ENCODE peak calls at places on chromosome 3, in four cellular contexts. One of them, this sample, is unnamed.

GRCh38 chr3:54283470-54283869 is 161.1 kb downstream of the CACNA2D3 start:
- DNase-seq in tibial nerve: no peak
- DNase-seq in AG09309: no peak
- DNase-seq in A549: no peak
- DNase-seq in this sample: no peak

GRCh38 chr3:193714523-193715137 is 121.6 kb downstream of the OPA1 start:
- DNase-seq in tibial nerve: no peak
- DNase-seq in AG09309: no peak
- DNase-seq in A549: no peak
- DNase-seq in this sample: no peak

GRCh38 chr3:158434412-158435038 is 136.5 kb upstream of the MLF1 start:
- DNase-seq in tibial nerve: peak
- DNase-seq in AG09309: peak
- DNase-seq in A549: peak
- DNase-seq in this sample: peak

GRCh38 chr3:187085021-187085666 is 54.2 kb downstream of the RPL39L start:
- DNase-seq in tibial nerve: no peak
- DNase-seq in AG09309: no peak
- DNase-seq in A549: no peak
- DNase-seq in this sample: no peak

GRCh38 chr3:20111836-20112235 is 71.6 kb downstream of the KAT2B start:
- DNase-seq in tibial nerve: no peak
- DNase-seq in AG09309: no peak
- DNase-seq in A549: peak
- DNase-seq in this sample: no peak

GRCh38 chr3:143298886-143299535 is 179.4 kb downstream of the CHST2 start:
- DNase-seq in tibial nerve: no peak
- DNase-seq in AG09309: no peak
- DNase-seq in A549: no peak
- DNase-seq in this sample: no peak

GRCh38 chr3:194323785-194324735 is 27.1 kb downstream of the CPN2 start:
- DNase-seq in tibial nerve: no peak
- DNase-seq in AG09309: no peak
- DNase-seq in A549: peak
- DNase-seq in this sample: no peak

GRCh38 chr3:111244760-111245159 is 173.1 kb downstream of the NECTIN3 start:
- DNase-seq in tibial nerve: no peak
- DNase-seq in AG09309: peak
- DNase-seq in A549: no peak
- DNase-seq in this sample: no peak

DNA sequence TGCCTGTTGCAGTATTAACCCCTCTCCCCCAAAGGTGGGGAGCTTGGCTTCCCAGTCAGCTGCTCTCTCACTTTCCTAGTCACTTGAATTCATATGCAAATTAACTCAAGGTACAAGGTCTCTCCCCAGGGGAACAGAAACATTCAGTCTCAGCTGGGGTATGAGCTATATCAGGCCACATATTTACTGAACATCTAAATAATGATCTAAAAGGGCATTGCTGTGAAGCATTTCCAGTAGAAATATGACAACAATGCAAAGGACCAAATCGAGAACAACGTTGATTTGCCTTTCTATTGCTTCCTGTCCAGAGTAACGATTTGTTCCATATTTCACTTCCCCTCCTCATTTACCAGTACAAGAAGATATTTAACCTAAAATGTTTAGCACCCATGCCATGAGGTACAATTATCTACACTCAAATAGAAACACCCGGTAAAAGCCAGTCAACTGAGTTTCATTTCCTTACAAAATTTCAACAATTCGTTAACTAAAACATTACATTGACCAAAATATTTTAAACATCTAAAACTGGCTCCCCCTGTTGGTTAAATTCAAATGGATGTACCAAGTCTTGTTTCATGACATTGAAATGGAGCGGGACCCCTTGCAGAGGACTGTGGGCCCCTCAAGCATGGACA is 36.5 kb upstream of the KLHL6 start:
- DNase-seq in tibial nerve: no peak
- DNase-seq in AG09309: no peak
- DNase-seq in A549: no peak
- DNase-seq in this sample: no peak
- TF ChIP-seq CTCF in tibial nerve: no peak
- TF ChIP-seq CTCF in AG09309: peak
- TF ChIP-seq CTCF in A549: no peak
- TF ChIP-seq CTCF in this sample: peak

DNA sequence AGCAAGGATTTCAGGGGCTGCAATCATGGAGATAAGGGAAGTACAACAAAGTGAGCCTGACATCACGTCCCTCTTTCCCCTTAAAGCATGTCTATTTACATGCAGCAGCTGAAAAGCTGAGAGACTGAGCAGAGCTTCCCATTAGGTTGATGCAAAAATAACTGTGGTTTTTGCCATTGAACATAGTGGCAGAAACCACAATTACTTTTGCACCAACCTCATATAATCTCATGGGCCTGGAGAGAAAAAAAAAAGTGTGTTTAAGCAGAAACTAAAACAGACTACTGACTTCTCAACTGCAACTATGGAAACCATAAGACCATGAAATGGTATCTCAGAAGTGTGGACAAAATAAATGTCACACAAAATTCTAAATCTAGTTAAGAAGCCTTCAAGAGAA is 48.2 kb downstream of the CCDC12 start:
- DNase-seq in tibial nerve: no peak
- DNase-seq in AG09309: no peak
- DNase-seq in A549: no peak
- DNase-seq in this sample: no peak
- H3K4me3 ChIP-seq in tibial nerve: no peak
- H3K4me3 ChIP-seq in AG09309: no peak
- H3K4me3 ChIP-seq in A549: no peak
- H3K4me3 ChIP-seq in this sample: no peak

GRCh38 chr3:150300376-150300775 is 107.7 kb upstream of the TSC22D2 start:
- DNase-seq in tibial nerve: no peak
- DNase-seq in AG09309: no peak
- DNase-seq in A549: no peak
- DNase-seq in this sample: no peak

GRCh38 chr3:150302246-150302645 is 105.9 kb upstream of the TSC22D2 start:
- DNase-seq in tibial nerve: no peak
- DNase-seq in AG09309: no peak
- DNase-seq in A549: no peak
- DNase-seq in this sample: no peak

GRCh38 chr3:150307862-150308261 is 100.2 kb upstream of the TSC22D2 start:
- DNase-seq in tibial nerve: no peak
- DNase-seq in AG09309: no peak
- DNase-seq in A549: no peak
- DNase-seq in this sample: no peak

GRCh38 chr3:150300847-150301517 is 107.1 kb upstream of the TSC22D2 start:
- DNase-seq in tibial nerve: no peak
- DNase-seq in AG09309: no peak
- DNase-seq in A549: no peak
- DNase-seq in this sample: no peak

DNA sequence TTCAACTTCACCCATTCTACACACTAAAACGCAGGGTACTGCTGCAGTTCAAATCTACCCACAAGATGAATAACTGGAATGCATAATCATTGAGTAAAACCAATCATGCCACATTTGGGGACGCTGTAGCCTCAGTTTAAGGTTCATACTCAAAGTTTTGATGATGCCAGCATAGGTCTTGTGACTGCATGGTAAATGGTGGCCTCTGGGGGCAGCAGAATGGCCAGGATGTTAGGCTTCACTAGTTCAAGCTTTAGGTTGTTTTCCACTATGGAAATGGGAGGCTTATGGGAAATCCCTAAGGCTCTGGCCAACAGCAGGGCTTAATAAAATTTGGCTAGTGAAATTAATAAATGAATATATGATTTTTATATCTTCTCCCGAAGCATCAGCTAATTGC is 104.3 kb upstream of the TSC22D2 start:
- DNase-seq in tibial nerve: no peak
- DNase-seq in AG09309: no peak
- DNase-seq in A549: peak
- DNase-seq in this sample: no peak
- TF ChIP-seq CTCF in tibial nerve: peak
- TF ChIP-seq CTCF in AG09309: peak
- TF ChIP-seq CTCF in A549: peak
- TF ChIP-seq CTCF in this sample: peak

GRCh38 chr3:52771702-52772101 is 962 bp upstream of the NEK4 start:
- DNase-seq in tibial nerve: no peak
- DNase-seq in AG09309: no peak
- DNase-seq in A549: no peak
- DNase-seq in this sample: no peak
- H3K4me3 ChIP-seq in tibial nerve: no peak
- H3K4me3 ChIP-seq in AG09309: no peak
- H3K4me3 ChIP-seq in A549: peak
- H3K4me3 ChIP-seq in this sample: peak

DNA sequence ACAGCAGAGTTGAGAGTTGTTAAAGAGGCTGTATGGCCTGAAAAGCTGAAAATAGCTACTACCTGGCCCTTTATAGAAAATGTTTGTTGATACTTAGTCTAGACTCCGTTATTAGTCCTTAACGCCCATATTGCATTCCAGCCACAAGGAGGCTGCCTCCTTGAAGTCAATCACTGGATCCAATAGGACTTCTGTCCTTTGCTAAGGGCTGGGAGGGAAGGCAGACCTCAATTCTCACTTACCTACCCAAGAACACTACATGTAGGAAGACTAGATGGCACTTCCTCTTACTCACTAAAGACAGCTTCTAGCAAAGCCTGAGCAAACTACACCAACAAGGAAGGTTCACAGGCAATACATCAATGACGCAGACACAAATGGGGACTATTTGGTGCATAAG is 139.5 kb upstream of the HACD2 start:
- DNase-seq in tibial nerve: no peak
- DNase-seq in AG09309: no peak
- DNase-seq in A549: no peak
- DNase-seq in this sample: no peak
- TF ChIP-seq CTCF in tibial nerve: no peak
- TF ChIP-seq CTCF in AG09309: peak
- TF ChIP-seq CTCF in A549: no peak
- TF ChIP-seq CTCF in this sample: peak

DNA sequence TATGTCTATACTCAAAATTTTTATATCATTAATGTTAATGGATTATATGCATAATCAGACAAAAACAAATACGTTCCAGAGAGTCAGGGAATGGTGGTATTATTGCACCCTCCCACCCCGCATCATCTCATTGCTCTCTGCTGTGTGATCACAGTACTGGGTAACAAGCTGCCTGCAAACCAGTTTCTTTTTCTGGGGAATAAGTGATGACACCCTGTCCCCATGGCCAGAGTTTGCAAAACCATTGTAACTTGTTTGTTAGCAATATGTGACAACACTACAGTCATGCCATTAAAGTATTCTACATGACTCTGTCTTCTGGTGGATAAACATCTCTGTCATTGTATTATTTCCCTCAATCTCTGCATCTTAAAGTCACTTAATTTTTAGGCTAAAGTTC is 39.5 kb downstream of the ZBTB38 start:
- DNase-seq in tibial nerve: no peak
- DNase-seq in AG09309: no peak
- DNase-seq in A549: no peak
- DNase-seq in this sample: no peak
- H3K4me3 ChIP-seq in tibial nerve: no peak
- H3K4me3 ChIP-seq in AG09309: no peak
- H3K4me3 ChIP-seq in A549: no peak
- H3K4me3 ChIP-seq in this sample: no peak

GRCh38 chr3:70108072-70108471 is 108.5 kb downstream of the SAMMSON start:
- DNase-seq in tibial nerve: no peak
- DNase-seq in AG09309: no peak
- DNase-seq in A549: no peak
- DNase-seq in this sample: no peak
- TF ChIP-seq CTCF in tibial nerve: no peak
- TF ChIP-seq CTCF in AG09309: peak
- TF ChIP-seq CTCF in A549: no peak
- TF ChIP-seq CTCF in this sample: peak